ENCODE peak calls at places on chromosomes 12 and 14, in four cellular contexts. P is HepG2, A is H1, M is GM12878. G is an unnamed sample.

GRCh38 chr12:58367041-58367440 is 425.7 kb downstream of the ATP23 start:
- DNase-seq in M (no peak), P (no peak), A (no peak), G (no peak)

GRCh38 chr14:61466249-61466904 is 145.0 kb downstream of the PRKCH start:
- DNase-seq in P (peak; percentile 69), M (no peak), A (peak; percentile 74), G (peak; percentile 32)

GRCh38 chr12:48018618-48018995 is 14.3 kb upstream of the COL2A1 start:
- DNase-seq in P (no peak), M (no peak), A (no peak), G (no peak)

GRCh38 chr12:99110212-99110611 is 465.1 kb downstream of the APAF1 start:
- DNase-seq in A (no peak), P (no peak), M (no peak), G (no peak)

GRCh38 chr12:108306014-108306501 is 33.1 kb downstream of the CMKLR1 start:
- DNase-seq in M (no peak), A (no peak), P (no peak), G (no peak)

GRCh38 chr14:61174395-61175386 is 106.4 kb downstream of the TMEM30B start:
- DNase-seq in P (no peak), M (no peak), A (no peak), G (no peak)

GRCh38 chr12:52975820-52976573 is 27.1 kb downstream of the KRT18 start:
- DNase-seq in P (peak; percentile 68), A (no peak), M (no peak), G (peak; percentile 56)

GRCh38 chr12:47990351-47991105 is 13.7 kb downstream of the COL2A1 start:
- DNase-seq in M (peak; percentile 58), A (no peak), P (no peak), G (no peak)

GRCh38 chr12:98532687-98533304 is 17.4 kb downstream of the TMPO start:
- DNase-seq in A (no peak), P (peak; percentile 59), M (no peak), G (peak; percentile 42)

GRCh38 chr12:89593233-89593632 is 67.4 kb upstream of the POC1B start:
- DNase-seq in A (no peak), P (no peak), M (no peak), G (no peak)

GRCh38 chr12:82650627-82651337 is 35.9 kb upstream of the TMTC2 start:
- DNase-seq in M (peak; percentile 38), P (peak; percentile 74), A (no peak), G (peak; percentile 15)

GRCh38 chr12:43937947-43938346 is 102.1 kb downstream of the TMEM117 start:
- DNase-seq in M (no peak), P (peak; percentile 2), A (no peak), G (no peak)

GRCh38 chr14:55976219-55976618 is 142.0 kb upstream of the PELI2 start:
- DNase-seq in M (no peak), P (no peak), A (no peak), G (no peak)

GRCh38 chr12:106248177-106248848 is 493 bp upstream of the CKAP4 start:
- DNase-seq in A (peak; percentile 78), M (no peak), P (peak; percentile 19), G (no peak)

GRCh38 chr12:54409267-54409666 is 9.8 kb downstream of the ITGA5 start:
- DNase-seq in A (no peak), M (no peak), P (no peak), G (no peak)

GRCh38 chr12:109109756-109110350 is 6.5 kb upstream of the ACACB start:
- DNase-seq in A (no peak), M (no peak), P (no peak), G (no peak)

GRCh38 chr12:42213023-42213422 is 25.0 kb downstream of the YAF2 start:
- DNase-seq in M (no peak), P (no peak), A (no peak), G (no peak)

GRCh38 chr12:112850343-112850742 is 56.4 kb upstream of the OAS1 start:
- DNase-seq in A (no peak), M (no peak), P (no peak), G (no peak)

GRCh38 chr14:77638738-77639137 is 22.3 kb upstream of the SPTLC2 start:
- DNase-seq in M (no peak), A (no peak), P (no peak), G (no peak)

GRCh38 chr12:79834712-79835376 is 100.1 kb downstream of the PPP1R12A start:
- DNase-seq in P (no peak), A (no peak), M (no peak), G (no peak)

GRCh38 chr14:57212919-57213318 is 55.8 kb downstream of the EXOC5 start:
- DNase-seq in P (no peak), A (no peak), M (no peak), G (no peak)
- TF ChIP-seq SUZ12 in P (no peak), A (no peak), M (no peak), G (no peak)

GRCh38 chr14:68552075-68552474 is 240.8 kb downstream of the ZFP36L1 start:
- DNase-seq in M (no peak), P (no peak), A (peak; percentile 19), G (no peak)
- H3K4me1 ChIP-seq in M (peaks cover 5% of the 10 kb centered on the region), P (peaks cover 21% of the 10 kb centered on the region), A (peaks cover 21% of the 10 kb centered on the region), G (peaks cover 5% of the 10 kb centered on the region)

GRCh38 chr12:29891792-29892191 is 108.0 kb upstream of the TMTC1 start:
- DNase-seq in M (no peak), A (no peak), P (no peak), G (no peak)

GRCh38 chr12:29888777-29889176 is 105.0 kb upstream of the TMTC1 start:
- DNase-seq in A (no peak), M (no peak), P (no peak), G (no peak)

GRCh38 chr12:29893002-29893401 is 109.3 kb upstream of the TMTC1 start:
- DNase-seq in P (no peak), M (no peak), A (no peak), G (no peak)

GRCh38 chr12:29889737-29890136 is 106.0 kb upstream of the TMTC1 start:
- DNase-seq in A (peak; percentile 93), M (no peak), P (peak; percentile 4), G (peak; percentile 94)
- TF ChIP-seq SUZ12 in A (no peak), M (no peak), P (no peak), G (no peak)

GRCh38 chr14:69673099-69673498 is 61.7 kb downstream of the SUSD6 start:
- DNase-seq in M (no peak), A (no peak), P (no peak), G (no peak)

GRCh38 chr14:69675877-69676416 is 64.6 kb downstream of the SUSD6 start:
- DNase-seq in A (no peak), M (peak; percentile 88), P (no peak), G (no peak)

GRCh38 chr14:69673578-69674305 is 62.3 kb downstream of the SUSD6 start:
- DNase-seq in M (no peak), A (no peak), P (no peak), G (no peak)

GRCh38 chr14:69675246-69675583 is 63.8 kb downstream of the SUSD6 start:
- DNase-seq in M (no peak), A (no peak), P (no peak), G (no peak)

GRCh38 chr14:69674546-69675245 is 63.3 kb downstream of the SUSD6 start:
- DNase-seq in A (no peak), P (no peak), M (no peak), G (no peak)
- H3K4me1 ChIP-seq in A (peaks cover 5% of the 10 kb centered on the region), P (peaks cover 29% of the 10 kb centered on the region), M (peaks cover 65% of the 10 kb centered on the region), G (peaks cover 2% of the 10 kb centered on the region)

DNA sequence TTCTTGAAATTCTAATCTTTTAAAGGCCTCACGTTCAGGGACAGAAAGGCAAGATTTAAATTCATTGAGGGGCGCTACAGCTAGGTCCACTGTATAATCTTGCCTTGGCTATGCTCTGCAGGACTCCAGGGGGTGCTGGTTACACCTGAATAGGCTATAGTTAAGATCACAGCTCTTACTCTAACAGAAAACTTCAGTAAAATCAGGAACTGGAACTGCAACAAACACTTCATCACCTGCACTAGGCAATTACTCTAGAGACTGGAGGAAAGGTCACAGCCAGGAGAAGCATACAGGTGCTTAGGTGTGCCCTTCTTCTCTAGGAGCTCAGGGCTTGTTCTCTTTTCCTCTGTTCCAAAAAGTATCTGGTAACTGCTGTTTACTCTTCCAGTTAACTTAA is 20.9 kb downstream of the SLCO1C1 start:
- DNase-seq in A (no peak), M (no peak), P (no peak), G (peak; percentile 43)
- TF ChIP-seq SUZ12 in A (no peak), M (no peak), P (no peak), G (no peak)

GRCh38 chr12:124385219-124385969 is 90.5 kb downstream of the RFLNA start:
- DNase-seq in P (no peak), M (no peak), A (no peak), G (peak; percentile 69)
- H3K4me1 ChIP-seq in P (peaks cover 31% of the 10 kb centered on the region), M (peaks cover 8% of the 10 kb centered on the region), A (peaks cover 7% of the 10 kb centered on the region), G (peaks cover 57% of the 10 kb centered on the region)

DNA sequence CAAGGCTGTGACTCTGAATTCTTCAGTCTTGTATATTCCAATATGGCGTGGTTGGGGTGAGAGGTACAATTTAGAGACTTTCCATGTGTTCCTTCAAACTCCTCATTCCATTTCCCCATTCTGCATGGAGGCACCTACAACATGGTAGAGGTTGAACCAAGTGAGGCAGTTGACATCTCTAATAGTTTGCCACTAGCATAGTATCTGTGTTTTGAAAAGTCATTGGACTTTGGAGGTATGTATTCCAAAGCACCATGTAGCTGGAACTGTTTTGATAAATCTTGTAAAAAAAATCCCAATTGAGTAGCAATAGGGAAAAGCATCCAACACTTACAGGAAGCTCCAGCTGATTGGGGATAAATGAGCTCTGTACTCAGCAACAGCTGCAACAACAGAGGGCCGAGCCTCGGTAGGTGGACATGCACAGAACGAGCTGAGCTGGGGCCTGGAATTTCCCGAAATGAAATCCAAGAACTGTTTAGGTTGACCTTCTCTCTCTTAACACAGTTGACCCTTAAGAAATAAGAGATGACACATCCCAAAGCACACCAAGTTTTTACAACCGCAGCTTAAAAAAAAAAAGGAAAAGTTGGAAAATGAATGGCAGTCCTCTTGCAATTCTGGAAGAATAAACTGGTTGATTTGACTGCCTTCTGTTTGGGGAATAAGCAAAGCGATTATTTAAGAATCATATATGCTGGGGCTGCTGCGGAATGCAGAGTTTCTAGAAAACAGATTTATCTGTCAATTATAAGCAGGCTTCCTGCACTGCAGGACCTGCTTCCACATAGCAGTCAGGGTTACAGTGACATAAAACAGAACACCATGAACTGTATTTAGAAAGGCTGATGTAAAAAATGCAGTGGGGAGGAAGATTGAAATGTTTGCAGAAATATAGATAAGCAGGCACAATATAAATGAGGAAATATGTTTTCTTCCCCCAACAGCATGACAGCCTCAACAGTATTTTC is 194.6 kb upstream of the KRR1 start:
- DNase-seq in P (no peak), M (no peak), A (no peak), G (no peak)
- TF ChIP-seq SUZ12 in P (no peak), M (no peak), A (no peak), G (no peak)